ENCODE peak calls at places on chromosomes 5 and 9, in five cellular contexts. J is NCI-H524, A is endodermal cell, V is NCI-H2081, N is endothelial cell of umbilical vein. I is an unnamed sample.
A peak's percentile ranks its signal among the peaks of the same experiment; 100 is the strongest.

GRCh38 chr9:118522093-118523028 is 818.2 kb downstream of the TLR4 start:
- DNase-seq in J (peak; percentile 23), A (peak; percentile 92), V (peak; percentile 90), N (peak; percentile 79), I (no peak)

GRCh38 chr5:140420226-140420570 is 18.6 kb downstream of the ANKHD1 start:
- DNase-seq in J (no peak), A (no peak), V (no peak), N (no peak), I (no peak)

GRCh38 chr5:91651704-91652103 is 268.6 kb upstream of the ARRDC3 start:
- DNase-seq in J (no peak), A (no peak), V (no peak), N (no peak), I (no peak)

GRCh38 chr9:84238652-84239051 is 101.9 kb downstream of the SLC28A3 start:
- DNase-seq in J (no peak), A (peak; percentile 57), V (no peak), N (no peak), I (no peak)

GRCh38 chr5:135040331-135041144 is 6.5 kb upstream of the PITX1 start:
- DNase-seq in J (no peak), A (peak; percentile 83), V (no peak), N (no peak), I (no peak)

GRCh38 chr9:79384506-79384905 is 187.3 kb upstream of the TLE4 start:
- DNase-seq in J (no peak), A (no peak), V (no peak), N (no peak), I (no peak)

GRCh38 chr5:91938441-91938840 is 555.3 kb upstream of the ARRDC3 start:
- DNase-seq in J (no peak), A (no peak), V (no peak), N (no peak), I (no peak)

GRCh38 chr5:82346376-82347212 is 68.4 kb upstream of the RPS23 start:
- DNase-seq in J (no peak), A (no peak), V (no peak), N (no peak), I (no peak)

GRCh38 chr5:121273818-121274433 is 577.8 kb upstream of the FTMT start:
- DNase-seq in J (no peak), A (no peak), V (no peak), N (peak; percentile 87), I (no peak)

GRCh38 chr5:96537386-96537785 is 104.3 kb upstream of the PCSK1 start:
- DNase-seq in J (no peak), A (no peak), V (peak; percentile 1), N (peak; percentile 87), I (no peak)

GRCh38 chr9:136170291-136170901 is 34.5 kb downstream of the LHX3 start:
- DNase-seq in J (no peak), A (peak; percentile 87), V (no peak), N (no peak), I (no peak)

GRCh38 chr9:137159105-137160053 is 10.5 kb downstream of the LRRC26 start:
- DNase-seq in J (no peak), A (no peak), V (no peak), N (no peak), I (no peak)

GRCh38 chr5:134551891-134552290 is 26.4 kb downstream of the JADE2 start:
- DNase-seq in J (no peak), A (no peak), V (no peak), N (peak; percentile 65), I (no peak)

GRCh38 chr5:140800816-140801493 is at the start of gene PCDHA3:
- DNase-seq in J (no peak), A (no peak), V (no peak), N (peak; percentile 34), I (no peak)

GRCh38 chr9:105452185-105452584 is 4.4 kb downstream of the FSD1L start:
- DNase-seq in J (no peak), A (no peak), V (no peak), N (no peak), I (no peak)

GRCh38 chr5:107548477-107548876 is 122.3 kb downstream of the EFNA5 start:
- DNase-seq in J (no peak), A (no peak), V (no peak), N (no peak), I (no peak)